ENCODE peak calls at places on chromosomes 12 and 14, in five cellular contexts. One of them, this sample, is unnamed.

GRCh38 chr12:51678086-51678724 is 87.2 kb downstream of the SCN8A start:
- DNase-seq in GM23338: peak; percentile 90
- DNase-seq in dorsolateral prefrontal cortex: peak; percentile 31
- DNase-seq in left ventricle myocardium inferior: no peak
- DNase-seq in pancreas: peak; percentile 61
- DNase-seq in this sample: no peak

GRCh38 chr12:70598467-70599194 is 38.6 kb downstream of the PTPRB start:
- DNase-seq in left ventricle myocardium inferior: no peak
- DNase-seq in GM23338: no peak
- DNase-seq in pancreas: no peak
- DNase-seq in dorsolateral prefrontal cortex: no peak
- DNase-seq in this sample: no peak

GRCh38 chr12:44381341-44381740 is 494.8 kb downstream of the NELL2 start:
- DNase-seq in GM23338: no peak
- DNase-seq in left ventricle myocardium inferior: no peak
- DNase-seq in pancreas: no peak
- DNase-seq in dorsolateral prefrontal cortex: no peak
- DNase-seq in this sample: no peak

GRCh38 chr12:85834378-85834777 is 1.8 kb downstream of the RASSF9 start:
- DNase-seq in left ventricle myocardium inferior: no peak
- DNase-seq in GM23338: peak; percentile 23
- DNase-seq in pancreas: no peak
- DNase-seq in dorsolateral prefrontal cortex: no peak
- DNase-seq in this sample: no peak

GRCh38 chr12:94174576-94174975 is 26.2 kb downstream of the PLXNC1 start:
- DNase-seq in pancreas: no peak
- DNase-seq in dorsolateral prefrontal cortex: no peak
- DNase-seq in GM23338: no peak
- DNase-seq in left ventricle myocardium inferior: peak; percentile 37
- DNase-seq in this sample: no peak

GRCh38 chr14:105737504-105738246 is 211.3 kb downstream of the TMEM121 start:
- DNase-seq in GM23338: no peak
- DNase-seq in dorsolateral prefrontal cortex: no peak
- DNase-seq in left ventricle myocardium inferior: no peak
- DNase-seq in pancreas: no peak
- DNase-seq in this sample: no peak

GRCh38 chr12:130818381-130819247 is 20.4 kb downstream of the STX2 start:
- DNase-seq in dorsolateral prefrontal cortex: peak; percentile 62
- DNase-seq in GM23338: peak; percentile 84
- DNase-seq in pancreas: peak; percentile 39
- DNase-seq in left ventricle myocardium inferior: peak; percentile 67
- DNase-seq in this sample: peak; percentile 90

GRCh38 chr12:70719672-70720420 is 82.6 kb upstream of the PTPRB start:
- DNase-seq in left ventricle myocardium inferior: peak; percentile 23
- DNase-seq in dorsolateral prefrontal cortex: peak; percentile 45
- DNase-seq in pancreas: no peak
- DNase-seq in GM23338: peak; percentile 75
- DNase-seq in this sample: peak; percentile 67

GRCh38 chr12:26803552-26803951 is 29.4 kb downstream of the ITPR2 start:
- DNase-seq in left ventricle myocardium inferior: no peak
- DNase-seq in GM23338: no peak
- DNase-seq in dorsolateral prefrontal cortex: no peak
- DNase-seq in pancreas: no peak
- DNase-seq in this sample: no peak

GRCh38 chr12:66232258-66232657 is 43.2 kb downstream of the IRAK3 start:
- DNase-seq in GM23338: no peak
- DNase-seq in pancreas: no peak
- DNase-seq in left ventricle myocardium inferior: no peak
- DNase-seq in dorsolateral prefrontal cortex: no peak
- DNase-seq in this sample: no peak

GRCh38 chr14:35861204-35861868 is 35.2 kb downstream of the BRMS1L start:
- DNase-seq in pancreas: no peak
- DNase-seq in dorsolateral prefrontal cortex: no peak
- DNase-seq in GM23338: no peak
- DNase-seq in left ventricle myocardium inferior: no peak
- DNase-seq in this sample: no peak

GRCh38 chr14:38079268-38079667 is 128.4 kb upstream of the SSTR1 start:
- DNase-seq in dorsolateral prefrontal cortex: no peak
- DNase-seq in pancreas: no peak
- DNase-seq in left ventricle myocardium inferior: no peak
- DNase-seq in GM23338: no peak
- DNase-seq in this sample: no peak

GRCh38 chr12:30694412-30694955 is 1.2 kb downstream of the IPO8 start:
- DNase-seq in GM23338: peak; percentile 27
- DNase-seq in left ventricle myocardium inferior: no peak
- DNase-seq in dorsolateral prefrontal cortex: no peak
- DNase-seq in pancreas: no peak
- DNase-seq in this sample: no peak

GRCh38 chr14:20563966-20564365 is 3.1 kb upstream of the RNASE9 start:
- DNase-seq in GM23338: no peak
- DNase-seq in left ventricle myocardium inferior: no peak
- DNase-seq in dorsolateral prefrontal cortex: no peak
- DNase-seq in pancreas: no peak
- DNase-seq in this sample: no peak

GRCh38 chr12:126064028-126064427 is 998.8 kb downstream of the AACS start:
- DNase-seq in pancreas: no peak
- DNase-seq in GM23338: peak; percentile 2
- DNase-seq in dorsolateral prefrontal cortex: no peak
- DNase-seq in left ventricle myocardium inferior: no peak
- DNase-seq in this sample: no peak

GRCh38 chr14:105854600-105855245 is 328.3 kb downstream of the TMEM121 start:
- DNase-seq in left ventricle myocardium inferior: peak; percentile 5
- DNase-seq in GM23338: no peak
- DNase-seq in pancreas: no peak
- DNase-seq in dorsolateral prefrontal cortex: peak; percentile 2
- DNase-seq in this sample: no peak

GRCh38 chr12:107404981-107405380 is 280.6 kb upstream of the PWP1 start:
- DNase-seq in dorsolateral prefrontal cortex: no peak
- DNase-seq in left ventricle myocardium inferior: no peak
- DNase-seq in pancreas: no peak
- DNase-seq in GM23338: peak; percentile 71
- DNase-seq in this sample: no peak

GRCh38 chr12:52890417-52890816 is 14.5 kb downstream of the KRT8 start:
- DNase-seq in GM23338: no peak
- DNase-seq in pancreas: no peak
- DNase-seq in dorsolateral prefrontal cortex: no peak
- DNase-seq in left ventricle myocardium inferior: no peak
- DNase-seq in this sample: no peak

GRCh38 chr14:20415723-20416622 is 2.7 kb upstream of the TEP1 start:
- DNase-seq in left ventricle myocardium inferior: no peak
- DNase-seq in dorsolateral prefrontal cortex: no peak
- DNase-seq in pancreas: no peak
- DNase-seq in GM23338: peak; percentile 84
- DNase-seq in this sample: no peak

GRCh38 chr14:106691601-106692291 is 1165.4 kb downstream of the TMEM121 start:
- DNase-seq in pancreas: no peak
- DNase-seq in dorsolateral prefrontal cortex: no peak
- DNase-seq in GM23338: peak; percentile 14
- DNase-seq in left ventricle myocardium inferior: peak; percentile 14
- DNase-seq in this sample: peak; percentile 67

GRCh38 chr12:95130096-95130495 is 56.7 kb upstream of the NR2C1 start:
- DNase-seq in left ventricle myocardium inferior: no peak
- DNase-seq in GM23338: no peak
- DNase-seq in pancreas: no peak
- DNase-seq in dorsolateral prefrontal cortex: no peak
- DNase-seq in this sample: no peak

GRCh38 chr12:119804011-119804641 is 73.0 kb downstream of the CIT start:
- DNase-seq in pancreas: peak; percentile 55
- DNase-seq in left ventricle myocardium inferior: peak; percentile 35
- DNase-seq in dorsolateral prefrontal cortex: peak; percentile 87
- DNase-seq in GM23338: peak; percentile 88
- DNase-seq in this sample: peak; percentile 69

GRCh38 chr12:131044136-131044535 is 90.4 kb downstream of the ADGRD1 start:
- DNase-seq in left ventricle myocardium inferior: no peak
- DNase-seq in dorsolateral prefrontal cortex: no peak
- DNase-seq in GM23338: no peak
- DNase-seq in pancreas: no peak
- DNase-seq in this sample: peak; percentile 57

GRCh38 chr12:3533703-3534386 is 42.8 kb downstream of the PRMT8 start:
- DNase-seq in left ventricle myocardium inferior: peak; percentile 59
- DNase-seq in pancreas: no peak
- DNase-seq in GM23338: no peak
- DNase-seq in dorsolateral prefrontal cortex: peak; percentile 58
- DNase-seq in this sample: no peak

GRCh38 chr12:131388164-131388795 is 322.6 kb upstream of the SFSWAP start:
- DNase-seq in left ventricle myocardium inferior: no peak
- DNase-seq in GM23338: no peak
- DNase-seq in pancreas: no peak
- DNase-seq in dorsolateral prefrontal cortex: peak; percentile 37
- DNase-seq in this sample: no peak

GRCh38 chr12:70402597-70402996 is 36.5 kb downstream of the KCNMB4 start:
- DNase-seq in left ventricle myocardium inferior: no peak
- DNase-seq in dorsolateral prefrontal cortex: no peak
- DNase-seq in pancreas: no peak
- DNase-seq in GM23338: peak; percentile 21
- DNase-seq in this sample: no peak

GRCh38 chr12:95177201-95177768 is 40.0 kb downstream of the FGD6 start:
- DNase-seq in GM23338: peak; percentile 21
- DNase-seq in pancreas: no peak
- DNase-seq in left ventricle myocardium inferior: no peak
- DNase-seq in dorsolateral prefrontal cortex: no peak
- DNase-seq in this sample: no peak

DNA sequence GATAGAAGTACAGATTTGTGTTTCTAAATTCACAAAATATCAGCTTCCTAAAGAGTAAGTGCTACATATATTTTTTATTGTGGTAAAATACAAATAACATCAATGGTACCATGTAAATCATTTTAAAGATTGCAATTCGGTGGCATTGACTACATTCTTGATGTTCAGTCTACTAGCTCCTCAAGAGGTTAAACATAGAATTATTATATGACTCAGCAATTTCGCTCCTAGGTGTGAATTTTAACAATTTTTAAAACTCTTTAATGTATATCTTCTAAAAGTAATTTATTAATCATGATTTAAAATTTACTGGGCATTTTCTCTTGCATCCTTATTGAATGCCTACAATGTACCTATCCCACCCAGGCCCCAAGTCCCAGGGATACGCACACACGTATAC is 29.8 kb upstream of the OAS1 start:
- DNase-seq in pancreas: no peak
- DNase-seq in left ventricle myocardium inferior: no peak
- DNase-seq in GM23338: no peak
- DNase-seq in dorsolateral prefrontal cortex: no peak
- DNase-seq in this sample: no peak
- H3K27me3 ChIP-seq in pancreas: no peaks in the 10 kb centered on the region
- H3K27me3 ChIP-seq in left ventricle myocardium inferior: peaks cover 93% of the 10 kb centered on the region
- H3K27me3 ChIP-seq in GM23338: no peaks in the 10 kb centered on the region
- H3K27me3 ChIP-seq in dorsolateral prefrontal cortex: no peaks in the 10 kb centered on the region
- H3K27me3 ChIP-seq in this sample: peaks cover 29% of the 10 kb centered on the region

GRCh38 chr14:89660183-89660582 is 243.2 kb upstream of the FOXN3 start:
- DNase-seq in GM23338: no peak
- DNase-seq in left ventricle myocardium inferior: no peak
- DNase-seq in dorsolateral prefrontal cortex: peak; percentile 30
- DNase-seq in pancreas: no peak
- DNase-seq in this sample: no peak
- H3K4me3 ChIP-seq in GM23338: no peak overlapping the region
- H3K4me3 ChIP-seq in left ventricle myocardium inferior: peak overlapping the region; percentile 35
- H3K4me3 ChIP-seq in dorsolateral prefrontal cortex: no peak overlapping the region
- H3K4me3 ChIP-seq in pancreas: no peak overlapping the region
- H3K4me3 ChIP-seq in this sample: no peak overlapping the region

DNA sequence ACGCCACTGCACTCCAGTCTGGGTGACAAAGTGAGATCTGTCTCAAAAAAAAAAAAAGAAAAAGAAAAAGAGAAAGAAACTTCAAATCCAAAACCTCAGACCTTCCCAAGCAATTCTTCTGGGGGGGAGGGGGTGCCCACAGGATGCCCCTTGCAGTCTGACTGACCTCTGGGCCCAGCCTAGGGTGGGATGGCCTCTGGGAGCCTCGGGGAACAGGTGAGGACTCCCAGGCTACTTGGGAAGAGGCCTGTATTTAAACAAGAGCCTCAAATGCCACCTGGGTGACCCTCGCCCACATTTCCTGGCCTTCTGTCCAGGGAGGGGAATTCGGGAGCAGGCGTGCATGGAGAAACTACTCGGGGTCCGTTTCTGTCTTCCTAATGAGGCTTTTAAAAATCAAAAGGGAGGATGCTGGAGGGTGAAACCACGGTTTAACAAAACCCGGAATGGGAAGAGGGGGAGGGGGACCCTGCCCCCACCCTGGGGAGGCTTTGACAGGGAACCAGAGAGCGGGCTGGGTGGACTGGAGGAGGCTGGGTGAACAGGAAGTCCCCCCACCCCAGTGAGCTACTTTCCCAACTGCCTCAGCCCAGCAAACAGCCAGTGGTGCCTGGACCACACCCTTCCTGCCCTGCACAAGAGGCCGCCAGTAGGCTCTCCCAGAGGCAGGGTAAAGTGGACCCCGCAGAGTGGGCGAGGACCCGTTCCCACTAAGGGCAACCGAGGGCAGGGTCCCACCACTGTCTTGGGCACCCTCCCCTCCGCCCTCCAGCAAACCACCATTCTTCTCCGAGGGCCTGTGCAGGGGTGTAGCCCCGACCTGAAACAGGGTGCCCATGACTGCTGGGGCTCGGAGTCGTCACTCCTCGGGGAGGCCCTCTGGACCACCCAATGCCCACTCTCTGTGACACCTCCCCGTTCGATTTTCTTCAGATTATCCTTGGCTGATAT is 1.5 kb upstream of the FBRSL1 start:
- DNase-seq in left ventricle myocardium inferior: peak; percentile 61
- DNase-seq in dorsolateral prefrontal cortex: no peak
- DNase-seq in pancreas: no peak
- DNase-seq in GM23338: no peak
- DNase-seq in this sample: no peak
- H3K27me3 ChIP-seq in left ventricle myocardium inferior: no peaks in the 10 kb centered on the region
- H3K27me3 ChIP-seq in dorsolateral prefrontal cortex: no peaks in the 10 kb centered on the region
- H3K27me3 ChIP-seq in pancreas: no peaks in the 10 kb centered on the region
- H3K27me3 ChIP-seq in GM23338: peaks cover 60% of the 10 kb centered on the region
- H3K27me3 ChIP-seq in this sample: no peaks in the 10 kb centered on the region

GRCh38 chr14:64544607-64545312 is 4.2 kb downstream of the HSPA2 start:
- DNase-seq in dorsolateral prefrontal cortex: no peak
- DNase-seq in pancreas: no peak
- DNase-seq in left ventricle myocardium inferior: no peak
- DNase-seq in GM23338: peak; percentile 82
- DNase-seq in this sample: no peak

GRCh38 chr14:64540208-64541202 is at the start of gene HSPA2:
- DNase-seq in left ventricle myocardium inferior: peak; percentile 99
- DNase-seq in GM23338: peak; percentile 100
- DNase-seq in pancreas: peak; percentile 99
- DNase-seq in dorsolateral prefrontal cortex: peak; percentile 99
- DNase-seq in this sample: peak; percentile 100

GRCh38 chr14:64541971-64542838 is 1.7 kb downstream of the HSPA2 start:
- DNase-seq in dorsolateral prefrontal cortex: no peak
- DNase-seq in pancreas: peak; percentile 21
- DNase-seq in left ventricle myocardium inferior: peak; percentile 20
- DNase-seq in GM23338: peak; percentile 60
- DNase-seq in this sample: no peak

GRCh38 chr14:64541261-64541970 is 875 bp downstream of the HSPA2 start:
- DNase-seq in pancreas: peak; percentile 35
- DNase-seq in left ventricle myocardium inferior: peak; percentile 23
- DNase-seq in GM23338: peak; percentile 66
- DNase-seq in dorsolateral prefrontal cortex: no peak
- DNase-seq in this sample: no peak

DNA sequence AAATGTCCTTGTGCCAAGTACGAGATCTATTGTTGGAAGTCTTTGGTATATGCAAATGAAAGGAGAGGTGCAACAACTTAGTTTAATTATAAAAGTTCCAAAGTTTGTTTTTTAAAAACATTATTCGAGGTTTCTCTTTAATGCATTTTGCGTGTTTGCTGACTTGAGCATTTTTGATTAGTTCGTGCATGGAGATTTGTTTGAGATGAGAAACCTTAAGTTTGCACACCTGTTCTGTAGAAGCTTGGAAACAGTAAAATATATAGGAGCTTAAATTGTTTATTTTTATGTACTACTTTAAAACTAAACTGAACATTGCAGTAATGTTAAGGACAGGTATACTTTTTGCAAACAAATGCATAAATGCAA is 2.3 kb downstream of the HSPA2 start:
- DNase-seq in dorsolateral prefrontal cortex: no peak
- DNase-seq in GM23338: no peak
- DNase-seq in pancreas: no peak
- DNase-seq in left ventricle myocardium inferior: no peak
- DNase-seq in this sample: no peak
- H3K4me3 ChIP-seq in dorsolateral prefrontal cortex: peak overlapping the region; percentile 63
- H3K4me3 ChIP-seq in GM23338: peak overlapping the region; percentile 54
- H3K4me3 ChIP-seq in pancreas: peak overlapping the region; percentile 63
- H3K4me3 ChIP-seq in left ventricle myocardium inferior: peak overlapping the region; percentile 80
- H3K4me3 ChIP-seq in this sample: peak overlapping the region; percentile 79

This sample was measured in upper lobe of right lung.